ENCODE peak calls at places on chromosomes 16 and 17, in four cellular contexts. C, H, M and I are unnamed samples. For H3K9me3 and H3K27me3, the result is how much of the 10 kb centered on the place peaks cover.

GRCh38 chr16:2449118-2449517 is 10.8 kb upstream of the TEDC2 start:
- DNase-seq in C (no peak), H (no peak), M (no peak), I (no peak)

GRCh38 chr16:28981517-28981916 is 3.3 kb upstream of the LAT start:
- DNase-seq in C (peak), H (no peak), M (no peak), I (no peak)

GRCh38 chr17:50887705-50888245 is 21.6 kb upstream of the TOB1 start:
- DNase-seq in C (no peak), H (no peak), M (no peak), I (no peak)

GRCh38 chr17:65557349-65558310 is 3.8 kb downstream of the AXIN2 start:
- DNase-seq in C (no peak), H (no peak), M (no peak), I (peak)

GRCh38 chr17:83053021-83053778 is 26.2 kb upstream of the METRNL start:
- DNase-seq in C (no peak), H (peak), M (no peak), I (peak)

GRCh38 chr16:80570106-80570478 is 29.3 kb downstream of the DYNLRB2 start:
- DNase-seq in C (no peak), H (no peak), M (no peak), I (no peak)

GRCh38 chr16:71961066-71962039 is 38.8 kb downstream of the PKD1L3 start:
- DNase-seq in C (peak), H (peak), M (peak), I (peak)

GRCh38 chr17:1122681-1123396 is 56.9 kb downstream of the ABR start:
- DNase-seq in C (peak), H (peak), M (peak), I (peak)

GRCh38 chr16:88531346-88531745 is 38.9 kb upstream of the ZC3H18 start:
- DNase-seq in C (no peak), H (no peak), M (no peak), I (no peak)

GRCh38 chr16:6081320-6081976 is 983.9 kb upstream of the EEF2KMT start:
- DNase-seq in C (peak), H (peak), M (no peak), I (peak)

GRCh38 chr16:69481901-69482341 is 57.5 kb downstream of the CYB5B start:
- DNase-seq in C (no peak), H (peak), M (no peak), I (peak)

GRCh38 chr17:4318596-4318995 is 47.9 kb downstream of the UBE2G1 start:
- DNase-seq in C (no peak), H (no peak), M (no peak), I (no peak)

GRCh38 chr16:85395913-85396878 is 216.9 kb upstream of the GSE1 start:
- DNase-seq in C (peak), H (peak), M (no peak), I (peak)

GRCh38 chr17:63156986-63157385 is 191.0 kb downstream of the TANC2 start:
- DNase-seq in C (no peak), H (no peak), M (no peak), I (no peak)

GRCh38 chr16:84436196-84436595 is 67.9 kb downstream of the ATP2C2 start:
- DNase-seq in C (no peak), H (no peak), M (no peak), I (no peak)

GRCh38 chr16:19822534-19822933 is 62.1 kb downstream of the GPRC5B start:
- DNase-seq in C (no peak), H (no peak), M (no peak), I (no peak)

GRCh38 chr16:88339926-88340754 is 42.6 kb upstream of the ZNF469 start:
- DNase-seq in C (no peak), H (no peak), M (no peak), I (no peak)

GRCh38 chr17:41650794-41651624 is 26.6 kb upstream of the KRT17 start:
- DNase-seq in C (no peak), H (no peak), M (no peak), I (no peak)

GRCh38 chr17:71398706-71399620 is 721.9 kb upstream of the SOX9 start:
- DNase-seq in C (no peak), H (no peak), M (no peak), I (no peak)

GRCh38 chr17:44381810-44382209 is 7.6 kb downstream of the ITGA2B start:
- DNase-seq in C (no peak), H (no peak), M (no peak), I (no peak)
- H3K4me3 ChIP-seq in C (no peak), H (no peak), M (no peak), I (no peak)

DNA sequence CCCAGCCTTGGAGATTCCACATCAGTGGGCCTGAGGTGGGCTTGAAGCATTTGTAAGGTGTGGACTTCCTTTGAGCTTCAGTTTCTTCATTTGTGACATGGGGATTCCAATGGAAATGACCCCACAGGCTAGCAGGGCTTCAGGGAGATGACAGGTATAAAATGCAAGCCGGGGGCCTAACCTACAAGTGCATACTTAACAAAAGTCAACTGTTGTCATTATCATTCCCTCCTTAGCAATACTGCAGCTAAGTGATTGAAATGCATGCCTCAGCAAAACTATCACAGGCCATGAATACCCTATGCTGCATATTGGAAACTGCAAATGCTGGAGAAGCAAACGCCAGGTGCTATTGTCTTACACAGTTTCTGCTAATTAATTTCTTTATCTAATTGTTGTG is 19.8 kb downstream of the CCL4 start:
- DNase-seq in C (no peak), H (no peak), M (no peak), I (no peak)
- H3K9me3 ChIP-seq in C (under half), H (under half), M (under half), I (under half)

GRCh38 chr16:66372078-66372897 is 5.8 kb downstream of the CDH5 start:
- DNase-seq in C (no peak), H (no peak), M (no peak), I (no peak)
- H3K27me3 ChIP-seq in C (under half), H (under half), M (under half), I (under half)

GRCh38 chr16:77344306-77344705 is 90.5 kb downstream of the ADAMTS18 start:
- DNase-seq in C (no peak), H (no peak), M (no peak), I (no peak)
- H3K4me3 ChIP-seq in C (no peak), H (no peak), M (no peak), I (no peak)

GRCh38 chr17:70242781-70243437 is 73.6 kb downstream of the KCNJ2 start:
- DNase-seq in C (no peak), H (no peak), M (no peak), I (no peak)

GRCh38 chr17:70241071-70241470 is 71.7 kb downstream of the KCNJ2 start:
- DNase-seq in C (no peak), H (no peak), M (no peak), I (no peak)

GRCh38 chr17:70239391-70239826 is 70.1 kb downstream of the KCNJ2 start:
- DNase-seq in C (no peak), H (no peak), M (no peak), I (no peak)

GRCh38 chr17:70235252-70235651 is 65.9 kb downstream of the KCNJ2 start:
- DNase-seq in C (no peak), H (no peak), M (no peak), I (no peak)

GRCh38 chr17:70238228-70238627 is 68.9 kb downstream of the KCNJ2 start:
- DNase-seq in C (no peak), H (no peak), M (no peak), I (no peak)
- H3K9me3 ChIP-seq in C (under half), H (under half), M (under half), I (under half)

DNA sequence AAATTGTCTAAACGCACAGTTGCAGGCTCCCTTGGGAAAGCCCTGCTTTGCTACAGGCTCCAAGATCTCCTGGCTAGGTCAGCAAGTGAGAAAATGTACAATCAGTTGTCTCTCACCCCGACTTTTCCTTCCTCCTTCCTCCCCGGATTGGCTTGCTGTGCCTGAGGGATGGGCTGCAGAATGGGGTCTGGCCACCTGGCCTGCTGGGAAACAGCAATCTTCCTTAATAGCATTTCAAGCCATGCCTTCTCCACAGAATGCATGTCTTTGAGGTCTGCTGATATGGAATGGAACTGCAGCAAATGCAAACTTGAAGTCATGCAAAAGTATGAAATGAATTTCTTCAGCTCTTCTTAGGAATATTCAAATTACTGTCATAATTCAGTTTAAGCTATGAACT is 42.9 kb upstream of the SLFN13 start:
- DNase-seq in C (no peak), H (no peak), M (no peak), I (no peak)
- H3K27me3 ChIP-seq in C (half or more), H (under half), M (under half), I (half or more)

GRCh38 chr16:24670623-24671454 is 58.6 kb upstream of the TNRC6A start:
- DNase-seq in C (peak), H (peak), M (no peak), I (peak)
- H3K4me3 ChIP-seq in C (peak), H (no peak), M (no peak), I (no peak)

GRCh38 chr17:52298881-52299280 is 140.4 kb upstream of the CA10 start:
- DNase-seq in C (no peak), H (no peak), M (no peak), I (no peak)

GRCh38 chr17:52297230-52298010 is 138.9 kb upstream of the CA10 start:
- DNase-seq in C (peak), H (no peak), M (no peak), I (peak)
- H3K9me3 ChIP-seq in C (under half), H (under half), M (under half), I (under half)

GRCh38 chr17:38617074-38617860 is 11.5 kb upstream of the SRCIN1 start:
- DNase-seq in C (no peak), H (no peak), M (no peak), I (no peak)
- H3K27me3 ChIP-seq in C (under half), H (under half), M (under half), I (under half)